ENCODE peak calls at places on chromosomes 13 and 19, in seven cellular contexts. X is ascending aorta, B is A549, R is ovary, K is GM23248, Y is Karpas-422, O is endodermal cell. E is an unnamed sample. For H3K4me1 and H3K9me3, the result is how much of the 10 kb centered on the place peaks cover.

GRCh38 chr13:99218545-99218944 is 17.9 kb downstream of the UBAC2 start:
- DNase-seq in X (no peak), B (no peak), R (no peak), K (no peak), Y (no peak), O (no peak), E (no peak)

GRCh38 chr19:40605201-40605971 is 4.2 kb downstream of the LTBP4 start:
- DNase-seq in X (peak), B (peak), R (peak), K (peak), Y (peak), O (peak), E (peak)

GRCh38 chr19:789473-790052 is 7.7 kb upstream of the PTBP1 start:
- DNase-seq in X (no peak), B (no peak), R (no peak), K (peak), Y (no peak), O (no peak), E (peak)

GRCh38 chr13:83709751-83710515 is 172.3 kb downstream of the SLITRK1 start:
- DNase-seq in X (no peak), B (no peak), R (no peak), K (no peak), Y (no peak), O (no peak), E (no peak)

GRCh38 chr13:67099494-67099893 is 130.6 kb downstream of the PCDH9 start:
- DNase-seq in X (no peak), B (no peak), R (no peak), K (no peak), Y (no peak), O (peak), E (no peak)

GRCh38 chr13:97328222-97328790 is 105.7 kb upstream of the RAP2A start:
- DNase-seq in X (no peak), B (peak), R (peak), K (peak), Y (no peak), O (peak), E (no peak)

GRCh38 chr19:39518458-39518857 is 3.5 kb downstream of the SELENOV start:
- DNase-seq in X (no peak), B (no peak), R (no peak), K (no peak), Y (no peak), O (peak), E (no peak)

GRCh38 chr19:4713384-4713951 is 10.2 kb downstream of the DPP9 start:
- DNase-seq in X (peak), B (peak), R (no peak), K (peak), Y (no peak), O (no peak), E (peak)

GRCh38 chr19:50416815-50417137 is 2.0 kb upstream of the SPIB start:
- DNase-seq in X (no peak), B (peak), R (no peak), K (no peak), Y (no peak), O (no peak), E (no peak)

GRCh38 chr19:14349426-14349825 is 31.8 kb upstream of the ADGRE5 start:
- DNase-seq in X (no peak), B (no peak), R (no peak), K (no peak), Y (no peak), O (no peak), E (no peak)

GRCh38 chr19:35395762-35396199 is 24.9 kb downstream of the GPR42 start:
- DNase-seq in X (no peak), B (no peak), R (peak), K (peak), Y (no peak), O (peak), E (no peak)

GRCh38 chr19:23956051-23956450 is 41.4 kb downstream of the ZNF726 start:
- DNase-seq in X (no peak), B (no peak), R (no peak), K (no peak), Y (no peak), O (no peak), E (no peak)

GRCh38 chr13:74206061-74206561 is 71.9 kb upstream of the KLF12 start:
- DNase-seq in X (no peak), B (no peak), R (no peak), K (peak), Y (no peak), O (no peak), E (no peak)

GRCh38 chr13:47437411-47437810 is 540.6 kb upstream of the HTR2A start:
- DNase-seq in X (no peak), B (no peak), R (no peak), K (peak), Y (no peak), O (no peak), E (no peak)

GRCh38 chr19:48907671-48908070 is 7.6 kb downstream of the NUCB1 start:
- DNase-seq in X (no peak), B (no peak), R (no peak), K (no peak), Y (no peak), O (no peak), E (no peak)

GRCh38 chr19:3698386-3698950 is 1.8 kb downstream of the PIP5K1C start:
- DNase-seq in X (no peak), B (no peak), R (no peak), K (peak), Y (peak), O (no peak), E (peak)

GRCh38 chr13:26324867-26325266 is 70.9 kb downstream of the CDK8 start:
- DNase-seq in X (no peak), B (no peak), R (no peak), K (no peak), Y (no peak), O (no peak), E (no peak)

GRCh38 chr13:110306340-110306959 is 507 bp downstream of the COL4A1 start:
- DNase-seq in X (peak), B (no peak), R (peak), K (peak), Y (no peak), O (peak), E (no peak)

GRCh38 chr13:99311748-99312492 is 4.7 kb upstream of the GPR183 start:
- DNase-seq in X (no peak), B (no peak), R (peak), K (peak), Y (no peak), O (no peak), E (no peak)

GRCh38 chr19:30345686-30346085 is 26.5 kb upstream of the ZNF536 start:
- DNase-seq in X (no peak), B (no peak), R (no peak), K (no peak), Y (no peak), O (no peak), E (no peak)

GRCh38 chr19:30722236-30722635 is 350.1 kb downstream of the ZNF536 start:
- DNase-seq in X (no peak), B (no peak), R (no peak), K (no peak), Y (no peak), O (no peak), E (no peak)

GRCh38 chr13:23796546-23796945 is 92.7 kb downstream of the MIPEP start:
- DNase-seq in X (no peak), B (no peak), R (no peak), K (no peak), Y (no peak), O (no peak), E (no peak)

GRCh38 chr19:3135961-3136683 is at the start of gene GNA15:
- DNase-seq in X (no peak), B (no peak), R (peak), K (no peak), Y (no peak), O (peak), E (no peak)

GRCh38 chr19:50870417-50871089 is 2.7 kb upstream of the KLK2 start:
- DNase-seq in X (no peak), B (peak), R (no peak), K (no peak), Y (no peak), O (peak), E (no peak)

GRCh38 chr19:1904385-1905070 is 671 bp upstream of the ADAT3 start:
- DNase-seq in X (peak), B (no peak), R (no peak), K (peak), Y (peak), O (peak), E (peak)

GRCh38 chr13:24208314-24208713 is 47.8 kb downstream of the SPATA13 start:
- DNase-seq in X (no peak), B (peak), R (no peak), K (peak), Y (no peak), O (no peak), E (peak)

GRCh38 chr13:35530147-35530546 is 53.7 kb upstream of the MAB21L1 start:
- DNase-seq in X (no peak), B (no peak), R (no peak), K (no peak), Y (no peak), O (no peak), E (no peak)

GRCh38 chr13:105219636-105220035 is 1315.8 kb downstream of the EFNB2 start:
- DNase-seq in X (no peak), B (no peak), R (no peak), K (no peak), Y (no peak), O (no peak), E (no peak)

GRCh38 chr13:79402074-79402635 is 3.9 kb downstream of the RBM26 start:
- DNase-seq in X (no peak), B (no peak), R (no peak), K (peak), Y (no peak), O (no peak), E (no peak)

GRCh38 chr19:17902701-17903100 is 30.1 kb upstream of the CCDC124 start:
- DNase-seq in X (no peak), B (no peak), R (no peak), K (peak), Y (no peak), O (no peak), E (peak)

GRCh38 chr19:17909017-17909732 is 23.6 kb upstream of the CCDC124 start:
- DNase-seq in X (no peak), B (no peak), R (no peak), K (no peak), Y (no peak), O (peak), E (peak)

GRCh38 chr19:17910776-17911360 is 21.9 kb upstream of the CCDC124 start:
- DNase-seq in X (no peak), B (no peak), R (no peak), K (no peak), Y (no peak), O (no peak), E (peak)

DNA sequence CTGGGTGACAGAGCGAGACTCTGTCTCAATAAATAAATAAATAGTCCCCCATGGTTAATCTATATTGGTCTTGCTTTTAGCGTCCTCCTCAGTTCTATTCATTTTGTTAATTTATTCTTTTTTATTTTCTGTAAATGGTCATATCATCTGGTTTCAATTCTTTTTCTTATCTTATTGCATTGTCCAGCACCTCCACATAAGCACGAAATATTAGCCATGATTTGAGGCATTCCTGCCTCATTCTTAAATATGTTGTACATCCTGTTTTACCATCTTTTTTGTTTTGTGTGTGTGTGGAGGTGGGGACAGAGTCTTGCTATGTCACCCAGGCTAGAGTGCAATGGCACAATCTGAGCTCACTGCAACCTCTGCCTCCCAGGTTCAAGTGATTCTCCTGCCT is 24.6 kb upstream of the CCDC124 start:
- DNase-seq in X (no peak), B (no peak), R (no peak), K (no peak), Y (no peak), O (no peak), E (no peak)
- H3K4me1 ChIP-seq in X (under half), B (under half), R (under half), K (under half), Y (under half), O (under half), E (under half)

DNA sequence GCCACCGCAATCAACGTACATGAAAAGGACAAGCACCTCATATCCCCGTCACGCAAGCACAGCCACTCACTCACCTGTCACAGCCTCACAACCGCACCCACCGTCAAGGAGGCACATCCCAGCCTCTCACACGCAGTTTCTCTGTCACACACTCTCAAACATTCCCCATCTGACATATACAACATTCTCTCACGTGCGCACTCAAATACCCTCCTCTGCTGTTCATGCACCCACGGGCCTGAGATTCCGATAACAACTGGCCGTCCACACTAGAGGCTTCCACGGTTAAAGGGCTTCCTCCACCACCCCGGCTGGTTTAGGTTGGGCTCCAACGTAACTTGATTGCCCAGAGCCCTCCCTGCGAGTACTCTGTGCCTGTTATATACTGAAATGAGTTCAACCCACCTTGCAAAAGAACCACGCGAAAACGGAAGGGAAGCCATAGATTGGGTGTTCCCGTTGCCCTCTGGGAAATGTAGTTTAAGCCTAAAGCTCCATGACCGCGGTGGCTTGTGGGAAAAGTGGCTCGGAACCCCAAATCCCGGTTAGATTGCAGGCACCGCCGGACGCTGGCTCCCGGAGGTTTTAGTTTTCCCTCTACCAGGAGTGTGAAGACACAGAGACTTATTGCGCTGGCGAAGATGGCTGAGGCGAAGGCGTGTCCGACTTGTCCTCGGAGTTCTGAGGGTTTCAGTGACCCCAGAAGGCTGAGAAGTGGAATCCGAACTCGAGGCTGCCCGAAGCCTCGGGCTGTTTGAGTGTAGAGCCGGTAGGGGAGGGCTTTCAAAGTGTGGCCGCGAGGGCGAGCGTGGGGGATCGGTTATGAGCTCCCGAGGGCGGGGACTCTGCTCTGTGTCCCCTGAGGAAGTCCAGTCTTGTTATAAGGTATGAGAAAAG is at the start of gene ZNF573:
- DNase-seq in X (peak), B (peak), R (peak), K (peak), Y (peak), O (peak), E (peak)
- H3K9me3 ChIP-seq in X (under half), B (half or more), R (under half), K (under half), Y (under half), O (under half), E (under half)

GRCh38 chr13:40660692-40661091 is 5.7 kb downstream of the FOXO1 start:
- DNase-seq in X (no peak), B (no peak), R (no peak), K (no peak), Y (no peak), O (no peak), E (no peak)
- H3K4me1 ChIP-seq in X (under half), B (under half), R (under half), K (under half), Y (half or more), O (under half), E (under half)

GRCh38 chr19:57615346-57615745 is 1.3 kb downstream of the ZNF134 start:
- DNase-seq in X (no peak), B (no peak), R (no peak), K (peak), Y (peak), O (no peak), E (no peak)
- H3K9me3 ChIP-seq in X (half or more), B (half or more), R (under half), K (under half), Y (half or more), O (half or more), E (under half)

GRCh38 chr19:5953034-5953589 is 24.8 kb downstream of the RANBP3 start:
- DNase-seq in X (no peak), B (no peak), R (no peak), K (peak), Y (no peak), O (no peak), E (peak)
- H3K4me1 ChIP-seq in X (under half), B (under half), R (under half), K (under half), Y (half or more), O (under half), E (under half)

E was measured in osteoblast.